ENCODE peak calls at places on chromosome 18, in ten cellular contexts. W is tibial nerve, X is A549, M is gastrocnemius medialis, P is transverse colon, F is HCT116, K is ovary, Y is lower leg skin, Z is stomach, S is vagina. D is an unnamed sample.

GRCh38 chr18:37453754-37454153 is 111.8 kb downstream of the CELF4 start:
- DNase-seq in W (no peak), X (no peak), M (no peak), P (no peak), F (no peak), K (peak; percentile 73), Y (no peak), Z (no peak), S (no peak), D (no peak)

GRCh38 chr18:23648456-23648855 is 14.3 kb downstream of the ANKRD29 start:
- DNase-seq in W (no peak), X (no peak), M (no peak), P (no peak), F (no peak), K (no peak), Y (no peak), Z (no peak), S (no peak), D (no peak)

GRCh38 chr18:2535419-2535910 is 35.8 kb downstream of the METTL4 start:
- DNase-seq in W (no peak), X (no peak), M (no peak), P (no peak), F (no peak), K (no peak), Y (no peak), Z (no peak), S (no peak), D (no peak)

GRCh38 chr18:27748336-27748735 is 428.6 kb downstream of the CDH2 start:
- DNase-seq in W (no peak), X (no peak), M (no peak), P (no peak), F (no peak), K (no peak), Y (no peak), Z (no peak), S (no peak), D (no peak)

GRCh38 chr18:14746897-14747296 is 1.1 kb upstream of the ANKRD30B start:
- DNase-seq in W (no peak), X (no peak), M (no peak), P (no peak), F (no peak), K (no peak), Y (no peak), Z (no peak), S (no peak), D (no peak)

GRCh38 chr18:24504401-24504800 is 44.0 kb downstream of the HRH4 start:
- DNase-seq in W (no peak), X (no peak), M (no peak), P (no peak), F (no peak), K (no peak), Y (no peak), Z (no peak), S (no peak), D (no peak)

GRCh38 chr18:10797882-10798281 is 272.1 kb downstream of the NAPG start:
- DNase-seq in W (no peak), X (no peak), M (no peak), P (no peak), F (no peak), K (no peak), Y (no peak), Z (no peak), S (no peak), D (no peak)

GRCh38 chr18:37222383-37223378 is 342.9 kb downstream of the CELF4 start:
- DNase-seq in W (no peak), X (no peak), M (no peak), P (no peak), F (peak; percentile 4), K (no peak), Y (no peak), Z (no peak), S (no peak), D (no peak)

GRCh38 chr18:47968006-47968676 is 37.7 kb upstream of the SMAD2 start:
- DNase-seq in W (no peak), X (peak; percentile 28), M (no peak), P (no peak), F (no peak), K (no peak), Y (no peak), Z (peak; percentile 61), S (no peak), D (no peak)

DNA sequence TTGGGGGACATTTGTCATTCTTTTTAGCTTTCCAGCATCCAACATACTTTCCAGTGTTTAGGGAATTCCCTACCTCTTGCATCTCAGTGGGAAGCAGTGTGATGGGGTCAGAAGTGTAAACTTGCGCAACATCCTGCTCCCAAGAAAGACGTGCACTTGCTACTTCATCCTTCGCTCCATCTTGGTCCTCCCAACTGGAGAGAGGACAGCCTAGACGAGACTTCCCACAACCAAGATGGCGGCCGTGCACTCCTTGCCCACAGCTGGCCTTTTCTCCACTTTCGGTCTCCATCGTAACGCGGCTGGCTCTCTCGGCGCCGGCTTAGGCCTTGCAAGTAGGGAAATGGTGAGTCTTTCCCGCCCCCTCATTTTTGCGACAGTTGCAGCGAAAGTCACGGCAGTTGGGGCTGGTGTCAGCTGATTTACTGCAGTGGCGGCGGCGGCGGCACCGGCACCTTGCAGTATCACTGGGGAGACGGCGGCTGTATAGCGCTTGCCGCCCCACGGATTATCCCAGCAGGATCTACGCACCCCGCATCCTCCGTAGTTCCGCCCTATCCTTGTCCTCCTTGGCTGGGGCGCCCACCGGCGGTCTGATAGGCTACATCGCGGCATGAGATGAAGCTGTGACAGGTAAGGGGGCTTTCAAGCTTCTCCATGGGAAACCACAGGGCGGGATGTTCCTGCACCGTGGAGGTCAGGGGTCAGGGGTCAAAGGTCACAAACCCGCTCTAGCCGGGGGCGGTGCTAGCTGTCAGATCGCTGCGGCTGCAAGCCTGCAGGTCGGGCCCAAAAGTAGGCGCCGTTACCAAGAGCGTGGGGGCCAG is at the start of gene WDR7:
- DNase-seq in W (peak; percentile 93), X (peak; percentile 59), M (peak; percentile 93), P (peak; percentile 97), F (peak; percentile 97), K (peak; percentile 94), Y (peak; percentile 97), Z (peak; percentile 97), S (no peak), D (peak; percentile 97)
- TF ChIP-seq POLR2A in W (peak; percentile 40), X (no peak), M (peak; percentile 34), P (peak; percentile 44), F (no peak), K (no peak), Y (no peak), Z (no peak), S (peak; percentile 5), D (peak; percentile 73)

GRCh38 chr18:58528011-58528367 is 100.9 kb downstream of the ALPK2 start:
- DNase-seq in W (no peak), X (no peak), M (no peak), P (no peak), F (no peak), K (no peak), Y (no peak), Z (no peak), S (no peak), D (no peak)

GRCh38 chr18:58527116-58528010 is 101.5 kb downstream of the ALPK2 start:
- DNase-seq in W (no peak), X (peak; percentile 59), M (no peak), P (no peak), F (no peak), K (no peak), Y (no peak), Z (no peak), S (no peak), D (no peak)

GRCh38 chr18:58525517-58525916 is 103.4 kb downstream of the ALPK2 start:
- DNase-seq in W (no peak), X (no peak), M (no peak), P (no peak), F (no peak), K (no peak), Y (no peak), Z (no peak), S (no peak), D (no peak)

GRCh38 chr18:58526425-58527115 is 102.3 kb downstream of the ALPK2 start:
- DNase-seq in W (no peak), X (peak; percentile 31), M (no peak), P (no peak), F (no peak), K (no peak), Y (no peak), Z (no peak), S (no peak), D (no peak)

DNA sequence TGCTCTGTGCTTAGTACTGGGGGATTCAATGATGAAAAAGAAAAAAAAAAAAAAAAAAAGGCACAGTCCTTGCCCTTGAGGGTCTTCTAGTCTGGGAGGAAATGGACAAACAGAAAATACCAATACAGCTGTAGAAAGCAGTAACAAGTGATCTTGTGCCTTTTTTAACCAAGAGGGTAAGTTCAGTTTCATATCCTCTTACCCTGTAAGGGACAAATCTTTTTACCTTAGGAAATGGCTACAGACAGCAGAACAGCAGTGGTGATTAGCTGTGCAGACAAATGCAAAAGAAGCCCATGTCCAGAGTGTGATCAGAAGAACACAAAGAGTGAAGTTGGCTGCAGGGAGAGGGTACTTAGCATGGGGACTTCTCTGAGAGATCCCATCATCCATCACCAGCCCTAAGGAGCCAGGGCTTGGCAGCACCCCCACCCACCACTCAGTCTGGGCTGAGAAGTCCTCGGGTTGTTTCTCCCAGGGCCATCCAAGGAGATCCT is 102.9 kb downstream of the ALPK2 start:
- DNase-seq in W (no peak), X (no peak), M (no peak), P (no peak), F (no peak), K (no peak), Y (no peak), Z (no peak), S (no peak), D (no peak)
- TF ChIP-seq POLR2A in W (no peak), X (no peak), M (no peak), P (no peak), F (no peak), K (no peak), Y (no peak), Z (no peak), S (no peak), D (no peak)

GRCh38 chr18:32092422-32093105 is 890 bp downstream of the RNF138 start:
- DNase-seq in W (peak; percentile 97), X (peak; percentile 79), M (peak; percentile 98), P (peak; percentile 100), F (peak; percentile 88), K (peak; percentile 99), Y (peak; percentile 99), Z (peak; percentile 99), S (peak; percentile 99), D (peak; percentile 100)
- TF ChIP-seq POLR2A in W (peak; percentile 83), X (peak; percentile 48), M (peak; percentile 64), P (peak; percentile 58), F (peak; percentile 33), K (peak; percentile 59), Y (no peak), Z (no peak), S (peak; percentile 34), D (peak; percentile 81)

DNA sequence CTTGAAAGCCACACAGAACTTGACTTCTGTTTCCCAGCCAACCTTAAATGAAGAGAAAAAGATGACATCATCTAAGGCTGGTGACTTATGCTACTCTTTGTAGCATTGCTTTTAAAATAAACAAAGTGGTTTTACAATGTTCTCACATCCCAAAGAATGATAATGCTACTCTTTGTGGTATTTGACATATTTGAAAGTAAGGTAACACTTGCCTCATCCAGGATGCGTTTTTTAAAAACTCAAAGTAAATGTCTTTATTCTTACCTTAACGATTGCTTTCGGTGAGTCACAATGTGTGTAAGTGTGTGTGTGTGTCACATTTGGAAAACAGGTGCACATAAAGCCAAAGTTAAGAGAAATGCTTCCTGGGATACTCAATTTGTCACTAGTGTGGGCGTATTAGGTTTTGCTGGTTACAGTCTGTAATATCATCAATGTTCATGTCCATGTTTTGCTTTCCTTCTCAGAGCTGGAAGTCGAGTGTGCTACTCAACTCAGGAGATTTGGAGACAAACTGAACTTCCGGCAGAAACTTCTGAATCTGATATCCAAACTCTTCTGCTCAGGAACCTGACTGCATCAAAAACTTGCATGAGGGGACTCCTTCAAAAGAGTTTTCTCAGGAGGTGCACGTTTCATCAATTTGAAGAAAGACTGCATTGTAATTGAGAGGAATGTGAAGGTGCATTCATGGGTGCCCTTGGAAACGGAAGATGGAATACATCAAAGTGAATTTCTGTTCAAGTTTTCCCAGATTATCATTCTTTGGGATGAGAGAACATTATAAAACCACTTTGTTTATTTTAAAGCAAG is 2.6 kb downstream of the PMAIP1 start:
- DNase-seq in W (no peak), X (no peak), M (no peak), P (no peak), F (no peak), K (no peak), Y (no peak), Z (no peak), S (no peak), D (no peak)
- TF ChIP-seq POLR2A in W (no peak), X (no peak), M (no peak), P (no peak), F (no peak), K (no peak), Y (no peak), Z (no peak), S (no peak), D (no peak)